ENCODE peak calls at places on chromosomes 5 and 9, in four cellular contexts. C is CD8-positive, alpha-beta T cell; S is HFFc6; E is HCT116. T is an unnamed sample.

GRCh38 chr5:73625905-73626811 is at the start of gene ARHGEF28:
- DNase-seq in C (peak; percentile 25), S (peak; percentile 29), E (no peak), T (no peak)

GRCh38 chr9:76452839-76453238 is 6.1 kb upstream of the GCNT1 start:
- DNase-seq in C (no peak), S (no peak), E (no peak), T (no peak)

GRCh38 chr9:75866273-75866871 is 24.1 kb upstream of the PCSK5 start:
- DNase-seq in C (peak; percentile 21), S (peak; percentile 20), E (peak; percentile 48), T (no peak)

GRCh38 chr9:19938990-19939736 is 150.3 kb upstream of the SLC24A2 start:
- DNase-seq in C (no peak), S (no peak), E (no peak), T (no peak)

GRCh38 chr5:96064905-96065304 is 103.3 kb upstream of the ELL2 start:
- DNase-seq in C (no peak), S (no peak), E (no peak), T (no peak)

GRCh38 chr5:148974638-148975330 is 88.1 kb downstream of the SH3TC2 start:
- DNase-seq in C (no peak), S (no peak), E (no peak), T (no peak)

GRCh38 chr5:73354406-73354805 is 94.2 kb downstream of the FOXD1 start:
- DNase-seq in C (no peak), S (no peak), E (no peak), T (no peak)

GRCh38 chr5:158658439-158659230 is 441.1 kb downstream of the EBF1 start:
- DNase-seq in C (no peak), S (no peak), E (no peak), T (no peak)

GRCh38 chr5:2006971-2007291 is 124.2 kb upstream of the IRX4 start:
- DNase-seq in C (no peak), S (no peak), E (no peak), T (no peak)

GRCh38 chr5:102792705-102793104 is 37.6 kb downstream of the PAM start:
- DNase-seq in C (no peak), S (peak; percentile 39), E (no peak), T (no peak)

GRCh38 chr9:85859751-85860150 is 81.2 kb upstream of the NAA35 start:
- DNase-seq in C (no peak), S (no peak), E (peak; percentile 19), T (no peak)

GRCh38 chr9:32581512-32582143 is 8.7 kb upstream of the NDUFB6 start:
- DNase-seq in C (peak; percentile 25), S (peak; percentile 51), E (peak; percentile 71), T (no peak)
- TF ChIP-seq CTCF in C (peak; percentile 47), S (peak; percentile 83), E (peak; percentile 64), T (no peak)

GRCh38 chr9:95115104-95115503 is 202.4 kb downstream of the FANCC start:
- DNase-seq in C (no peak), S (no peak), E (no peak), T (no peak)

GRCh38 chr9:95111716-95112115 is 205.8 kb downstream of the FANCC start:
- DNase-seq in C (no peak), S (no peak), E (no peak), T (no peak)

GRCh38 chr9:95112436-95113280 is 204.9 kb downstream of the FANCC start:
- DNase-seq in C (no peak), S (no peak), E (no peak), T (no peak)

GRCh38 chr9:95116820-95117204 is 200.7 kb downstream of the FANCC start:
- DNase-seq in C (no peak), S (no peak), E (no peak), T (no peak)

GRCh38 chr9:95116002-95116819 is 201.3 kb downstream of the FANCC start:
- DNase-seq in C (no peak), S (no peak), E (no peak), T (no peak)
- TF ChIP-seq CTCF in C (no peak), S (peak; percentile 20), E (peak; percentile 18), T (no peak)

DNA sequence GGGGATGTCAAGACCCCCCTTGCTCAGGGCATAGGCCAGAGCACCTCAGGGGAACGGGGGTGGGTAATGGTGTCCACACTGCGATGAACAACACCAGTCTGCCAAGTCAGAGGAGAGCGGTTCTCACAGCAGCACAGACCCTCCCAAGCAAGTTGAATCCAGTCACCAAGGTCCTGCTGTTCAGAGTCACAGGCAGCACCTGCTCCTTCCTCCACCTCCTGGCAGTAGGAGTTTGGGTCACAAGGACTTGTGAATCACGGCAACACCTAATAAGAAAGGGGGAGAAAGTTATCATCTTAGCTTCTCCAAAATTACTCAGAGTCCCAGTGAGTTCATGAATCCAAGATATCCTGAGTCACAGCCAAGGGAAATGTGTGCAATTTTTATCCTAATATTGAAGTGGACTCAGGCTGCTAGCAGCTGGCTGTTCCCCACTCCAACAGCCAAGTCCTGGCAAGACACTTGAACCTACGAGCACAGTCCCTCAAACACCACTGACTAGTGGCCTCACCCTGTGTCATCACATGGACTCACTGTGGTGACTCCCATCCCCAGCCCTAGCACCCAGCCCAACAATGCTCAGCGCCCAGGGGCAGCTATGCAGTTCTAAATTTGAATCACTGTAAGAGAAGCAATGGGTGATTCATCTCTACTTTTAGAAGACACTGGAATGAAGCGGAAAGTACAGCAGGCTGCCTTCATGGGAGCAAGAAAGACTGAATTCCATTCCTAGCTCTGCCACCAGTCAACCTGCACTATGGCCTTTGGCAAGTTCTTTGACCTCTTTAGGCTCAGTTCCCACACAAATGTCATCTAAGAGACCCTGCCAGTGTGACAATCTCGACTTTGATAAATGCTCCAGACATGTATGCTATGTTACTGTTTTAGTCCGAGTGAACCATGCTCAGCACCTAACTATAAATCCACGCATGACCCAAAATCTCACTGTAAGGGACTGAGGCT is 113.7 kb downstream of the KLHL3 start:
- DNase-seq in C (no peak), S (peak; percentile 93), E (no peak), T (no peak)
- TF ChIP-seq CTCF in C (no peak), S (no peak), E (no peak), T (no peak)

DNA sequence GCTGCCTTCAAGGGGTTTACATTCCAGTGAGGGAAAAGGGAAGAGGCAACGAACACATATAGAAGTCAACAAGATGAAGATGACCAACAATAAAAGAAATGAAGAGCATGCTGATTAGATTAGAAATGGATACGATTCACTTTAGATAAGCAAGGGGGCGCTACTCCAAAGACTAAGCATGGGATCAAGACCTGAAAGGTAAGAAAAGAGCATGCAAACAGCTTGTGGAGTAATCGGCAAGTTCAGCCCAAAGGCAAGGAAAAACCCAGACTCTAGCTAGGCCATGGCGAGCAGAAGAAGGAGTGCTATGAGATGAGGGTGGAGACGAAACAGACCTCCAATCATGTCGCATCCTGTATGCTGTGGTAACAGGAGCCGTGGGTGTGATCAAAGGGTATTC is 124.4 kb downstream of the FANCC start:
- DNase-seq in C (no peak), S (no peak), E (peak; percentile 12), T (no peak)
- TF ChIP-seq CTCF in C (no peak), S (peak; percentile 51), E (peak; percentile 30), T (no peak)

GRCh38 chr9:82957526-82958379 is 105.2 kb downstream of the RASEF start:
- DNase-seq in C (no peak), S (no peak), E (no peak), T (no peak)

GRCh38 chr9:82961504-82962125 is 101.3 kb downstream of the RASEF start:
- DNase-seq in C (no peak), S (peak; percentile 63), E (peak; percentile 61), T (no peak)
- TF ChIP-seq CTCF in C (peak; percentile 26), S (peak; percentile 89), E (peak; percentile 74), T (no peak)

T was measured in activated B cell treated with CpG ODN at 0.5 μM for 24 hours.